ENCODE peak calls at places on chromosomes 3 and 15, in seven cellular contexts. E, V, F, D, P, C and Y are unnamed samples.

GRCh38 chr3:190811775-190812480 is 50.6 kb downstream of the GMNC start:
- DNase-seq in E (peak; percentile 60), V (no peak), F (no peak), D (peak; percentile 4), P (no peak), C (peak; percentile 24), Y (no peak)

GRCh38 chr3:15964605-15965061 is 166.9 kb upstream of the ANKRD28 start:
- DNase-seq in E (peak; percentile 21), V (peak; percentile 28), F (no peak), D (no peak), P (no peak), C (peak; percentile 38), Y (no peak)

GRCh38 chr3:187150599-187150998 is 11.3 kb upstream of the RPL39L start:
- DNase-seq in E (no peak), V (no peak), F (peak; percentile 70), D (no peak), P (no peak), C (no peak), Y (no peak)

GRCh38 chr3:163476179-163476578 is 1602.1 kb downstream of the SI start:
- DNase-seq in E (no peak), V (no peak), F (no peak), D (no peak), P (no peak), C (no peak), Y (no peak)

GRCh38 chr3:22981176-22981575 is 222.0 kb upstream of the UBE2E2 start:
- DNase-seq in E (no peak), V (no peak), F (no peak), D (no peak), P (no peak), C (no peak), Y (no peak)

GRCh38 chr3:194304186-194304917 is 46.8 kb downstream of the CPN2 start:
- DNase-seq in E (no peak), V (peak; percentile 20), F (no peak), D (no peak), P (no peak), C (no peak), Y (no peak)

GRCh38 chr15:37134244-37134643 is 33.9 kb upstream of the MEIS2 start:
- DNase-seq in E (no peak), V (no peak), F (no peak), D (no peak), P (no peak), C (no peak), Y (no peak)

GRCh38 chr3:78728406-78729145 is 1039.2 kb downstream of the ROBO1 start:
- DNase-seq in E (peak; percentile 21), V (peak; percentile 82), F (peak; percentile 18), D (no peak), P (no peak), C (peak; percentile 58), Y (no peak)

GRCh38 chr3:102394517-102394916 is 40.3 kb upstream of the ZPLD1 start:
- DNase-seq in E (no peak), V (no peak), F (no peak), D (no peak), P (no peak), C (no peak), Y (no peak)

GRCh38 chr3:105686324-105686897 is 182.4 kb downstream of the CBLB start:
- DNase-seq in E (no peak), V (no peak), F (no peak), D (peak; percentile 12), P (no peak), C (no peak), Y (no peak)

GRCh38 chr3:152656207-152657001 is 178.5 kb upstream of the P2RY1 start:
- DNase-seq in E (no peak), V (no peak), F (no peak), D (peak; percentile 21), P (no peak), C (no peak), Y (no peak)

GRCh38 chr3:16186081-16186480 is 11.6 kb downstream of the GALNT15 start:
- DNase-seq in E (no peak), V (no peak), F (no peak), D (no peak), P (no peak), C (no peak), Y (no peak)

GRCh38 chr15:31560643-31561042 is 234.0 kb downstream of the KLF13 start:
- DNase-seq in E (no peak), V (no peak), F (no peak), D (no peak), P (no peak), C (no peak), Y (no peak)

GRCh38 chr3:136751259-136752045 is 726 bp downstream of the STAG1 start:
- DNase-seq in E (peak; percentile 72), V (peak; percentile 79), F (peak; percentile 52), D (peak; percentile 64), P (peak; percentile 85), C (peak; percentile 75), Y (no peak)

GRCh38 chr3:150764607-150765366 is 1.8 kb upstream of the SIAH2 start:
- DNase-seq in E (no peak), V (no peak), F (no peak), D (no peak), P (no peak), C (no peak), Y (no peak)

GRCh38 chr3:150761831-150762661 is 923 bp downstream of the SIAH2 start:
- DNase-seq in E (peak; percentile 65), V (peak; percentile 59), F (peak; percentile 53), D (peak; percentile 35), P (no peak), C (peak; percentile 71), Y (no peak)

GRCh38 chr3:150762662-150763121 is 277 bp downstream of the SIAH2 start:
- DNase-seq in E (no peak), V (peak; percentile 35), F (no peak), D (peak; percentile 32), P (no peak), C (no peak), Y (no peak)

GRCh38 chr3:150763122-150763840 is at the start of gene SIAH2:
- DNase-seq in E (peak; percentile 85), V (peak; percentile 95), F (peak; percentile 93), D (peak; percentile 92), P (peak; percentile 95), C (peak; percentile 89), Y (no peak)

DNA sequence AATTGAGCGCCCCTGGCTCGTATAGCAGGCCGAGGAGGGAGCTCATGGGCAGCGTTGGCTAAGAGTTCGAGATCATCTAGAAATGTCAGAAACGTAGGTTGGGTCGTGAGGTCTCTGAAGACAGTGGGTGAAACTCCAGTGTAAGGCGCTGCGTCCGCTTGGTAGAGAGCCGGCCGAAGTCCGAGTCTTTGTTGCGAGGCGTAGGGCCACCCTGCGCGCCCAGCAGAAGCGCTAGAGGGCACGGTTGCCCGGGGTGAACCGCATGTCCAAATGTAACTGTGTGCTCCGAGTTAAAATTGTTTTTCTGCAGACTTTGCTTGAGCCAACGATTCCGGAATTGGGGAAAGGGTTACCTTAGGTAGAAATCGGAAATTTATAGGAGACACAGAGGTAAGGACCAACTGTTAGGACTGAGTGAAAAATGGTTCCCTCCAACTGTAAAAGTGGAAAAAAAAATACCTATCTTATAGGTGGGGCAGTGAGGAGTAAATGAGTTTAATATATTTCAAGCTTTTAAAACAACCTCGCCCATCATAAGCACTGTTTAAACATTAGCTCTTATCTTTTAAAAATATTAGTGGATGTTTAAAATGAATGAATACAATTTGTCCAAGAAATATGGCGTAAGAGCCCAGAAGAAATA is 993 bp upstream of the SIAH2 start:
- DNase-seq in E (peak; percentile 50), V (peak; percentile 81), F (peak; percentile 66), D (peak; percentile 73), P (no peak), C (peak; percentile 63), Y (no peak)
- TF ChIP-seq POLR2A in E (no peak), V (no peak), F (no peak), D (peak; percentile 61), P (no peak), C (peak; percentile 26), Y (no peak)

DNA sequence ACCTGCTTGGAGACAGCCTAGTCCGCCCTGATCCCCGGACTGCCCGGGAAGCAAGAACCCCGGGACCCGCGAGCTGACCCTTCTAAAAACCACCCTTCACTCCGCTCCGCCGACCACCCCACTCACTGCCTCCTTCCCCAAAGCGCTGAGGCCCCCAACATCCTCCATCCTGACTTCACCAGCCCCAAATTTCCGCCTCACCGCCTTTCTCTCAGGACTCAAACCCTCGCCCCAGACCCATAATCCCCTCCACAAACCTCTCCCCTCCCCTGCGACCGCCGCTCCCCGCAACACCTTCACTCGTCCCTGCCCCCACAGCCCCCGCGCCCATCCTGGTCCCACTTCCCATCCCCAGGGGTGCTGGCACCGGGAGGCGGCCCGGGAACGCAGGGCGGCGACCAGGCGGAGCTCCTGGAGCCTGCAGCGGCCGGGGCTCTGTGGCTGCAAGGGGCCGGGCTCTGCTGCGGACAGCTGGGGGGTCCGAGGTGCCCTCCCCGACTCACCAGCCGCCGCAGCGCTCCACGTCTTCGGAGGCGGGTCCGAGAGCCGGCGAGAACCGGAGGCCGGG is 321 bp downstream of the ANO10 start:
- DNase-seq in E (no peak), V (peak; percentile 36), F (peak; percentile 28), D (peak; percentile 31), P (peak; percentile 85), C (peak; percentile 38), Y (peak; percentile 89)
- TF ChIP-seq POLR2A in E (peak; percentile 59), V (no peak), F (peak; percentile 55), D (no peak), P (no peak), C (peak; percentile 41), Y (no peak)

DNA sequence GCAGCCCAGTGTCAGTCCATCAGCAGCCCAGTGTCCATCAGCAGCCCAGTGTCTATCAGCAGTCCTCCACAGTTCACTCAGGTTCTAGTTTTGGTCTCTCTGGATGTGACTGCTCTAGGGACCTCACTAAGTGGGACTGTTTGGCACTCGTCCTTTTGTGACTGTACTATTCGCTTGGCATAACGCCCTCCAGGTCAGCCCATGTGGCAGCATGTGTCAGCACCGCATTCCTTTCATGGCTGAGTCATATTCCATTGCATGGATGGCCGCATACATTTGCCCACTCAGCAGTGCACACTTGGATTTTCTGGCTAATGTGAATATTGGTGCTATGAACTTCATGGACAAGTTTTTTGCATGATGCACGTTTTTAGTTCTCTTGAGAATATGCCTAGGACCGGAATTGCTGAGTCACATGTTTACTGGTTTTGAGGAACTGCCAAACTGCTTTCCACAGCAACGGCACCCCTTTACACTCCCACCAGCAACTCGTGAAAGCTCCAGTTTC is 16.4 kb downstream of the CHST13 start:
- DNase-seq in E (no peak), V (peak; percentile 38), F (no peak), D (no peak), P (peak; percentile 48), C (no peak), Y (no peak)
- TF ChIP-seq POLR2A in E (no peak), V (no peak), F (no peak), D (no peak), P (no peak), C (no peak), Y (no peak)

DNA sequence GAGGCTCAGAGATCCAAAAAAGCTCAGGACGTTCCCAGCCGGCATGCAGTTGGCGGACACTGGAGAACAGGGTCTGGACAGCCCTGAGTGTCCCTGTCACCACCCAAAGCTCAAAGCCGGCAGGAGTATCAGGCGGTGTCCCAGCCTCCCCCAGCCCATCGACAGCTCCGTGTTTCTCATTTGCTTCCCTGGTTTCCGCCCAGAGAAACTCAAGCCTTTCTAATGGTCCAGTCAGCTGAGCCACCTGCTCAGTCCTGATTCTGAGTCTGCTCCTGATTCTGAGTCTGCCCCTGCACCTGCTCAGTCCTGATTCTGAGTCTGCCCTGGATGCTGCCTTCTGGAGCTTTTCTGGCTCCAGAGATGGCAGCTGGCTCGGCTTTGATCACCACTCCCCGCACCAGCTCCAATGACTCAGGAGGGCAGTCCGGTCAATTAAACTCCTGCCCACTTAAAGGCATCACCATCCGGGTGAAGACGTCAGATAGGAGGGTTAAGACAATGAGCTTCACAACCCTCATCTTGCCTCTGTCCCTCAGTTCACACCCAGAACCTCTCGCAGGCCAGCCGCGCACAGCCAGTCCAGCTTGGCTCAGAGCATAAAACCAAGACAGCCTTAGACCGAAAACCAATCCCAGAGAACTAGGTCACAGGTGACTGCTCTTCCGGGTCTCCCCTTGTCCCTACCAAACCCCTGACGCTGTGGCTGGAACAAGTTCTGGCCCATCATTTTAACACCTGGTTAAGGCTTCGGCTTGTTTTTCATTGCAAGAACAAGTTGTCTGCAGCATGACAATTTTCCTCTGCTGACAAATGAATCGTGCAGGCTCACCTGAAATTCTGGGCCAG is 6.8 kb downstream of the PCSK6 start:
- DNase-seq in E (no peak), V (peak; percentile 50), F (no peak), D (no peak), P (no peak), C (no peak), Y (no peak)
- TF ChIP-seq POLR2A in E (no peak), V (no peak), F (no peak), D (no peak), P (no peak), C (no peak), Y (no peak)